ENCODE peak calls at places on chromosomes 12 and 14, in six cellular contexts. I is HL-60, A is gastrocnemius medialis, Q is GM23248, F is foreskin fibroblast, C is right cardiac atrium. T is an unnamed sample.

GRCh38 chr14:30142216-30142615 is 214.6 kb upstream of the PRKD1 start:
- DNase-seq in I (no peak), A (no peak), Q (no peak), F (no peak), C (no peak), T (no peak)

GRCh38 chr14:35336171-35337073 is 44.2 kb downstream of the PSMA6 start:
- DNase-seq in I (no peak), A (peak), Q (no peak), F (peak), C (peak), T (peak)

GRCh38 chr12:131783915-131784541 is 44.2 kb upstream of the MMP17 start:
- DNase-seq in I (peak), A (peak), Q (peak), F (peak), C (no peak), T (peak)

GRCh38 chr12:15534322-15534721 is 212.0 kb downstream of the PTPRO start:
- DNase-seq in I (peak), A (no peak), Q (peak), F (no peak), C (no peak), T (no peak)

GRCh38 chr14:57732886-57733285 is 133.0 kb downstream of the SLC35F4 start:
- DNase-seq in I (no peak), A (no peak), Q (peak), F (peak), C (no peak), T (no peak)

GRCh38 chr14:102913341-102914211 is 8.9 kb upstream of the AMN start:
- DNase-seq in I (no peak), A (no peak), Q (no peak), F (no peak), C (peak), T (peak)

GRCh38 chr14:67358914-67359313 is 690 bp downstream of the ATP6V1D start:
- DNase-seq in I (no peak), A (no peak), Q (peak), F (no peak), C (no peak), T (peak)

GRCh38 chr12:42904683-42905418 is 315.3 kb upstream of the PRICKLE1 start:
- DNase-seq in I (no peak), A (no peak), Q (no peak), F (no peak), C (no peak), T (no peak)

GRCh38 chr12:92602930-92603623 is 99.7 kb upstream of the PLEKHG7 start:
- DNase-seq in I (no peak), A (no peak), Q (peak), F (no peak), C (no peak), T (no peak)

GRCh38 chr12:107318804-107319535 is 225.6 kb upstream of the CRY1 start:
- DNase-seq in I (no peak), A (no peak), Q (peak), F (no peak), C (no peak), T (peak)

GRCh38 chr12:107320031-107320928 is 226.9 kb upstream of the CRY1 start:
- DNase-seq in I (no peak), A (no peak), Q (peak), F (no peak), C (peak), T (peak)

GRCh38 chr12:107319536-107320030 is 226.2 kb upstream of the CRY1 start:
- DNase-seq in I (no peak), A (no peak), Q (peak), F (no peak), C (no peak), T (peak)

GRCh38 chr12:107318554-107318803 is 225.1 kb upstream of the CRY1 start:
- DNase-seq in I (no peak), A (no peak), Q (no peak), F (no peak), C (no peak), T (no peak)

DNA sequence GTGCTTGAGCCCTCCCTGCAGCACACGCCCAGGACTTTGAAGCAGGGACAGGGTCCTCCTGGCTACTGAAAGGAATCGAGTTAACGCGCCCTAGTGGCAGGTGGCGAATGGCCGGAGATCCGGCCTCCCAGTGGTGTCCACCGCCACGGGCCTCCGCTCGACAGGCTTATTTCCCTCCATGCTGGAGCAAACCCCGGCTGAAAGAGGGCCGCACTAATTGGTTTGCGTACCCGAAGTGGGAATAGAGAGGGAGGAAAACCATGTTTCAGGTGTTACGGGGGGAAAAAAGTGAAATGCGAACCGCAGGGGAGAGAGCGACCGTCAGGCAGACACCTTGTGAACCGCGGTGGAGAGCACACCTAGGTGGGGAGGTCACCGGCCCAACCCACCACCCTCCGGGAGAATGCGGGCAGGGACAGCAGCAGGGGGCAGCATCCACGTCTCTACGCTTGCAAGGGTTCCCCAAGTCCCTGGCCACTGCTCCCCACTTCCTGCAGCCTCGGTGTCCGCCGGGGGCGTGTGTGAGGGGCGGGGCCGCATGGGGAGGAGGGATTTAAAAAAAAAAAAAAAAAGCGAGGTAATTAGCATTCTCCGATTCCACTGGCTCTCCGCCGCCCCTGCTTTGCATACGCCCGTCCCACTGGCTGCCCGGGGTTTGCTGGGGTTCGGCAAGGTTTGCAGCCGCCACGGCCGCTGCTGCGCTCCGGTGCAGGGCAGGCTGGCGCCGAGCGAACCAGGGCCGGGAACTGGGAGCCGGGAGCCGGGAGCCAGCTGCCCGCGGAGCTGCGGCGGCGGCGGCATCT is 224.6 kb upstream of the CRY1 start:
- DNase-seq in I (no peak), A (peak), Q (peak), F (peak), C (peak), T (peak)
- H3K4me3 ChIP-seq in I (peak), A (peak), Q (peak), F (peak), C (peak), T (peak)

GRCh38 chr12:125187148-125187733 is 122.0 kb downstream of the AACS start:
- DNase-seq in I (no peak), A (no peak), Q (peak), F (no peak), C (peak), T (peak)

GRCh38 chr12:125185311-125185739 is 120.1 kb downstream of the AACS start:
- DNase-seq in I (no peak), A (no peak), Q (no peak), F (no peak), C (no peak), T (peak)

GRCh38 chr12:125185740-125186470 is 120.7 kb downstream of the AACS start:
- DNase-seq in I (peak), A (peak), Q (peak), F (peak), C (peak), T (peak)

GRCh38 chr12:125187780-125188741 is 122.8 kb downstream of the AACS start:
- DNase-seq in I (no peak), A (no peak), Q (no peak), F (no peak), C (no peak), T (peak)

DNA sequence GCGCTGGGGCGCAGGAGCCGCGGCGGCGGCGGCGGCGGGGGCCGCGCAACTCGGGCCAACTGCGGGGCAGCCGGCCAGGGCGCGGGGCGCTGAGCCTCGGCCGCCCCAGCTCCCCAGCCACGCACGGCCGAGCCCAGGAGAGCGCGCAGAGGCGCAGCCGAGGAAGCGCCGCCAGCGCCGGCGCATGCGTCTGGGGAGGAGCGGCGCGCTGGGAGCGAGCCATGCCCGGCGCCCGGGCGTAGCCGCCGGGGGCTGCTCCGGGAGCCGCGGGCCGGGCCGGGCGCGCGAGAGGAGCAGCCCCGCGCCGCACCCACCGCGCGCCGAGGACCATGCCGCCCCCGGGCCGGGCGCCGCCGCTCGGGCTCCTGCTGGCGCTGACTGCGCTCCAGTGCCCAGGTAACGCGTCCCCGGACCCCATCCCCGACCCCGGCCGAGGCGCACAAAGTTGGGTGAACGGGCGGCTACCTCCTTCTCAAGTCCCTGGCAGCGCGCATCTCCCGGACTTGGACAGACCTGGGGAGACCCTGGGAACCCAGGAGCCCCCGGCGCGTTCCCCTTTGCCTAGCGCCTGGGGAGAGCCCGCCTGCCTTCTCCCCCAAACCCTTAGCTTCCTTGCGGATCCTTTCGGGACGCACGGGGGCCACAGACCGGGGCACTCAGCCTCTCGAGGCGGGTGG is 121.4 kb downstream of the AACS start:
- DNase-seq in I (no peak), A (no peak), Q (peak), F (peak), C (peak), T (peak)
- H3K4me3 ChIP-seq in I (no peak), A (no peak), Q (peak), F (peak), C (peak), T (peak)

DNA sequence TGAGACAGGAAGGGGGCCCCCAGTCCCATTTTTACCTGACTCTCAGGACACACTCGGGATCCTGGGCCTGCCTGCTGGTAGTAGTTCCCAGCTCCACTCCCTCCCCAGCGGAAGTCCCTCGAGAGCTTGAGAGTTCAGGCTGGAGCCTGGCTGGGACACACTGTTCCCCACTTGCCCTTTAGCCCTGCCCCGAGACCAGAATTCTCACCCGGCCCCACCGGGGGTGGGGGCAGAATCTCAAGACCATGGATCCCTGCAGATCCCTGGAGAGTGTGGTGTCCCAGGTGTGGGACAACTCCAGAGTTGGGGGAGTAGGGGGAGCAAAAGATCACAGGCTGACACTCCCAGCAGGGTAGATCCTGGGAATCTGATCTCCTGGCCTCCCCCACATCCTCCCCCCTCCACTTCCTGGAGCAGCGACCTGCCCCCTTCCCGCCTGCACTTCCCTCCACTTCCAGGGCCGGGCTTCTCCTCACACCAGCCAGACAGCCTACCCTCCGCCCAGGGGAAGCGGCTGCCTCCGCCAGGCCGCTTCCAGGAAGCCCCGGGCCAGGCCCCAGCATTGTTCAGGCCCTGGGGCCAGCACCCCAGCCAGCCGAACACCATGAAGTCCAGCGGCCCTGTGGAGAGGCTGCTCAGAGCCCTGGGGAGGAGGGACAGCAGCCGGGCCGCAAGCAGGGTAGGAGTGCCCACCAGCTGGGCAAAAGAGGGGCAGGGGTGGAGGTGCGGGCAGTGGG is at the start of gene TNS2:
- DNase-seq in I (no peak), A (peak), Q (peak), F (peak), C (peak), T (peak)
- H3K4me3 ChIP-seq in I (no peak), A (peak), Q (peak), F (peak), C (peak), T (peak)

GRCh38 chr12:109462868-109463692 is 14.0 kb downstream of the KCTD10 start:
- DNase-seq in I (no peak), A (peak), Q (peak), F (peak), C (peak), T (peak)

GRCh38 chr12:109461049-109461845 is 15.9 kb downstream of the KCTD10 start:
- DNase-seq in I (peak), A (no peak), Q (peak), F (peak), C (no peak), T (no peak)

GRCh38 chr12:109464642-109465351 is 12.3 kb downstream of the KCTD10 start:
- DNase-seq in I (no peak), A (no peak), Q (peak), F (no peak), C (no peak), T (no peak)

GRCh38 chr12:109461846-109462766 is 15.0 kb downstream of the KCTD10 start:
- DNase-seq in I (no peak), A (peak), Q (peak), F (peak), C (peak), T (peak)

GRCh38 chr12:109463776-109464175 is 13.3 kb downstream of the KCTD10 start:
- DNase-seq in I (no peak), A (no peak), Q (no peak), F (no peak), C (no peak), T (peak)
- H3K4me3 ChIP-seq in I (no peak), A (no peak), Q (peak), F (peak), C (no peak), T (no peak)

T was measured in H7.